ENCODE peak calls at places on chromosomes 4 and X, in five cellular contexts. L is CD4-positive, alpha-beta T cell; X is NB4; W is spleen; A is prostate gland. Y is an unnamed sample.

GRCh38 chr4:13966241-13967195 is 339.0 kb upstream of the BOD1L1 start:
- DNase-seq in L (no peak), X (no peak), W (no peak), A (no peak), Y (no peak)

GRCh38 chr4:95193391-95194224 is 355.2 kb downstream of the UNC5C start:
- DNase-seq in L (no peak), X (no peak), W (peak; percentile 63), A (no peak), Y (no peak)

GRCh38 chr4:38531126-38531737 is 132.8 kb upstream of the KLF3 start:
- DNase-seq in L (no peak), X (no peak), W (no peak), A (no peak), Y (no peak)

GRCh38 chrX:13090261-13091110 is 46.1 kb upstream of the FAM9C start:
- DNase-seq in L (no peak), X (peak; percentile 88), W (no peak), A (no peak), Y (no peak)

GRCh38 chr4:115113382-115114106 is at the start of gene NDST4:
- DNase-seq in L (no peak), X (no peak), W (no peak), A (peak; percentile 6), Y (no peak)

GRCh38 chrX:114800719-114801118 is 216.7 kb downstream of the IL13RA2 start:
- DNase-seq in L (no peak), X (peak; percentile 76), W (no peak), A (no peak), Y (no peak)

GRCh38 chr4:149708513-149709175 is 107.0 kb downstream of the IQCM start:
- DNase-seq in L (no peak), X (no peak), W (no peak), A (no peak), Y (no peak)

GRCh38 chr4:110163327-110164070 is 34.9 kb downstream of the ELOVL6 start:
- DNase-seq in L (no peak), X (no peak), W (no peak), A (no peak), Y (no peak)

GRCh38 chr4:24209891-24210290 is 320.0 kb upstream of the PPARGC1A start:
- DNase-seq in L (no peak), X (no peak), W (no peak), A (no peak), Y (no peak)

GRCh38 chr4:32826169-32826568 is 2106.0 kb downstream of the PCDH7 start:
- DNase-seq in L (no peak), X (peak; percentile 16), W (no peak), A (no peak), Y (no peak)

GRCh38 chr4:6771229-6771671 is 11.3 kb upstream of the KIAA0232 start:
- DNase-seq in L (no peak), X (no peak), W (no peak), A (no peak), Y (no peak)

GRCh38 chrX:115372026-115372610 is 82.6 kb downstream of the LUZP4 start:
- DNase-seq in L (no peak), X (no peak), W (no peak), A (no peak), Y (no peak)

GRCh38 chr4:8198206-8198905 is 734 bp upstream of the SH3TC1 start:
- DNase-seq in L (no peak), X (no peak), W (peak; percentile 85), A (peak; percentile 51), Y (no peak)

GRCh38 chr4:148349153-148349552 is 93.1 kb downstream of the NR3C2 start:
- DNase-seq in L (no peak), X (no peak), W (no peak), A (no peak), Y (no peak)

GRCh38 chrX:127943570-127943969 is 108.6 kb downstream of the ACTRT1 start:
- DNase-seq in L (no peak), X (no peak), W (no peak), A (no peak), Y (no peak)

GRCh38 chr4:8914461-8915171 is 43.0 kb upstream of the HMX1 start:
- DNase-seq in L (no peak), X (peak; percentile 2), W (peak; percentile 72), A (peak; percentile 3), Y (peak; percentile 6)

GRCh38 chr4:57080781-57081650 is 29.2 kb downstream of the IGFBP7 start:
- DNase-seq in L (no peak), X (no peak), W (no peak), A (peak; percentile 20), Y (no peak)

GRCh38 chrX:99857455-99857854 is 552.6 kb downstream of the PCDH19 start:
- DNase-seq in L (no peak), X (peak; percentile 1), W (no peak), A (no peak), Y (no peak)

GRCh38 chrX:17634542-17635207 is 102.6 kb upstream of the SCML1 start:
- DNase-seq in L (no peak), X (no peak), W (no peak), A (no peak), Y (no peak)

GRCh38 chr4:147103403-147103946 is 157.8 kb upstream of the TTC29 start:
- DNase-seq in L (no peak), X (no peak), W (no peak), A (no peak), Y (no peak)

GRCh38 chr4:38948551-38948950 is 80.9 kb downstream of the FAM114A1 start:
- DNase-seq in L (no peak), X (peak; percentile 52), W (no peak), A (no peak), Y (no peak)

GRCh38 chrX:24515447-24515846 is 50.4 kb downstream of the PDK3 start:
- DNase-seq in L (no peak), X (peak; percentile 12), W (no peak), A (no peak), Y (no peak)

GRCh38 chrX:9897761-9898161 is 69.4 kb upstream of the CLDN34 start:
- DNase-seq in L (no peak), X (peak; percentile 85), W (no peak), A (no peak), Y (no peak)

GRCh38 chrX:97446298-97446882 is 562.7 kb downstream of the RPA4 start:
- DNase-seq in L (no peak), X (peak; percentile 0), W (no peak), A (no peak), Y (no peak)

GRCh38 chr4:114312349-114312748 is 286.3 kb upstream of the UGT8 start:
- DNase-seq in L (no peak), X (no peak), W (no peak), A (no peak), Y (no peak)

GRCh38 chr4:28464823-28465222 is 1604.2 kb downstream of the STIM2 start:
- DNase-seq in L (no peak), X (no peak), W (no peak), A (no peak), Y (no peak)

GRCh38 chr4:28463184-28463690 is 1602.6 kb downstream of the STIM2 start:
- DNase-seq in L (no peak), X (no peak), W (no peak), A (no peak), Y (no peak)

GRCh38 chr4:28462766-28463165 is 1602.1 kb downstream of the STIM2 start:
- DNase-seq in L (no peak), X (no peak), W (no peak), A (no peak), Y (no peak)
- TF ChIP-seq CTCF in L (no peak), X (no peak), W (no peak), A (no peak), Y (no peak)

DNA sequence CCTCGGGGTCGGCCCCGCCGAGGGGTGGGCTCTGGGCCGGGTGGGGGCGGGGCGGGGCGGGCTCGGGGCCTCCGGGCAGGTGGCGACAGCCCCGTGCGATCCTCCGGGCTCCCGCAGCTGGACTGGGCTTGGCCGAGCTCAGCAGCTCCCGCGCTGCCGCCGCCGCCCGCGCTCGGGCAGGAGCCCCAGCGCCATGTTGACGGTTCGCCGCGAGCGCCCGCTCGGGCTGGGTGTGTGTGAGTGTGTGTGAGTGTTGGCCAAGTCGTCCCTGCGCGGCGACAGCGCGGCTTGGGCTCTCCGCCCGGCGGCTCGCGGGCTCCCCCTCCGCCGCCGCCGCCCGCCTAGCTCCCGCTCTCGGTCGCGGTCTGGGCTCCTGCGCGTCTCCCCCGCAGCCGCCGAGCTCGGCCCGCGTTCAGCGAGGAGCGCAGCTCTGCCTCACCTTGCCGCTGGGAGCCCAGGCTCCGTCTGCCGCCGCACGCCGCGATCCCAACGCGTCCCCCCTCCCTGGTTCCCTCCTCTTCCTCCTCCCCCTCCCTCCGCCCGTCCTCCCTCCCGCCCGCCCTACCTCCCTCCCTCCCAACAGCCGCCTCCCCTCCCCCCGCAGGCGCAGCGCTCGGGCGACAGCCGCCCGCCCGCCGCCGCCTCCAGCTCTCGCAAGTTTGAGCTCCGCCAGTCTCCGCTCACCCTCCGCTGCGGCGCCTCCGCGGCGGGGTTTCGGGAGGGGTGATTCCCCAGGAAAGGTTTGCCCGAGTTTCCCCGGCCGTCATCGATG is at the start of gene BCOR:
- DNase-seq in L (peak; percentile 78), X (peak; percentile 86), W (peak; percentile 93), A (peak; percentile 65), Y (peak; percentile 36)
- TF ChIP-seq CTCF in L (no peak), X (no peak), W (no peak), A (no peak), Y (peak; percentile 20)

GRCh38 chrX:43968347-43968746 is 4.8 kb downstream of the NDP start:
- DNase-seq in L (no peak), X (no peak), W (no peak), A (no peak), Y (no peak)
- TF ChIP-seq CTCF in L (no peak), X (no peak), W (no peak), A (no peak), Y (no peak)

GRCh38 chrX:150329888-150330287 is 33.2 kb upstream of the MAMLD1 start:
- DNase-seq in L (no peak), X (no peak), W (no peak), A (no peak), Y (no peak)

GRCh38 chrX:150332023-150332422 is 31.1 kb upstream of the MAMLD1 start:
- DNase-seq in L (no peak), X (no peak), W (no peak), A (no peak), Y (no peak)

GRCh38 chrX:150334998-150335397 is 28.1 kb upstream of the MAMLD1 start:
- DNase-seq in L (no peak), X (no peak), W (no peak), A (no peak), Y (no peak)

GRCh38 chrX:150337026-150337425 is 26.1 kb upstream of the MAMLD1 start:
- DNase-seq in L (no peak), X (no peak), W (no peak), A (no peak), Y (no peak)

GRCh38 chrX:150334100-150334499 is 29.0 kb upstream of the MAMLD1 start:
- DNase-seq in L (no peak), X (no peak), W (no peak), A (no peak), Y (no peak)
- TF ChIP-seq CTCF in L (no peak), X (no peak), W (no peak), A (no peak), Y (no peak)

GRCh38 chrX:93538575-93538974 is 134.8 kb downstream of the NAP1L3 start:
- DNase-seq in L (no peak), X (peak; percentile 4), W (no peak), A (no peak), Y (no peak)
- TF ChIP-seq CTCF in L (no peak), X (no peak), W (no peak), A (no peak), Y (peak; percentile 79)